ENCODE peak calls at places on chromosomes 11 and 22, in four cellular contexts. One of them, this sample, is unnamed.

GRCh38 chr11:77361184-77361583 is 59.7 kb upstream of the GDPD4 start:
- DNase-seq in CD4-positive, alpha-beta T cell: no peak
- DNase-seq in Calu3: no peak
- DNase-seq in WTC11: no peak
- DNase-seq in this sample: no peak

GRCh38 chr11:17508306-17508705 is 31.7 kb upstream of the ABCC8 start:
- DNase-seq in WTC11: no peak
- DNase-seq in CD4-positive, alpha-beta T cell: no peak
- DNase-seq in Calu3: no peak
- DNase-seq in this sample: no peak

GRCh38 chr11:112440518-112440917 is 179.9 kb upstream of the PLET1 start:
- DNase-seq in Calu3: no peak
- DNase-seq in WTC11: peak; percentile 62
- DNase-seq in CD4-positive, alpha-beta T cell: no peak
- DNase-seq in this sample: no peak

GRCh38 chr11:13462311-13462927 is 603 bp downstream of the BTBD10 start:
- DNase-seq in CD4-positive, alpha-beta T cell: peak; percentile 23
- DNase-seq in WTC11: peak; percentile 78
- DNase-seq in Calu3: peak; percentile 66
- DNase-seq in this sample: peak; percentile 23

GRCh38 chr22:17115311-17115710 is 5.8 kb downstream of the TMEM121B start:
- DNase-seq in WTC11: no peak
- DNase-seq in CD4-positive, alpha-beta T cell: no peak
- DNase-seq in Calu3: no peak
- DNase-seq in this sample: no peak

GRCh38 chr11:68412593-68413475 is 47.7 kb upstream of the PPP6R3 start:
- DNase-seq in Calu3: no peak
- DNase-seq in WTC11: no peak
- DNase-seq in CD4-positive, alpha-beta T cell: no peak
- DNase-seq in this sample: no peak

GRCh38 chr11:10502770-10503169 is 38.2 kb downstream of the RNF141 start:
- DNase-seq in CD4-positive, alpha-beta T cell: no peak
- DNase-seq in Calu3: no peak
- DNase-seq in WTC11: no peak
- DNase-seq in this sample: no peak

GRCh38 chr11:126834149-126834548 is 166.4 kb downstream of the KIRREL3 start:
- DNase-seq in Calu3: no peak
- DNase-seq in WTC11: no peak
- DNase-seq in CD4-positive, alpha-beta T cell: no peak
- DNase-seq in this sample: no peak

GRCh38 chr11:17098632-17099031 is 21.2 kb upstream of the RPS13 start:
- DNase-seq in Calu3: no peak
- DNase-seq in CD4-positive, alpha-beta T cell: no peak
- DNase-seq in WTC11: no peak
- DNase-seq in this sample: no peak

GRCh38 chr11:134367781-134368180 is 36.0 kb downstream of the GLB1L2 start:
- DNase-seq in Calu3: no peak
- DNase-seq in CD4-positive, alpha-beta T cell: no peak
- DNase-seq in WTC11: no peak
- DNase-seq in this sample: no peak

GRCh38 chr22:24431309-24432034 is 4.1 kb downstream of the ADORA2A start:
- DNase-seq in CD4-positive, alpha-beta T cell: no peak
- DNase-seq in Calu3: no peak
- DNase-seq in WTC11: no peak
- DNase-seq in this sample: no peak

DNA sequence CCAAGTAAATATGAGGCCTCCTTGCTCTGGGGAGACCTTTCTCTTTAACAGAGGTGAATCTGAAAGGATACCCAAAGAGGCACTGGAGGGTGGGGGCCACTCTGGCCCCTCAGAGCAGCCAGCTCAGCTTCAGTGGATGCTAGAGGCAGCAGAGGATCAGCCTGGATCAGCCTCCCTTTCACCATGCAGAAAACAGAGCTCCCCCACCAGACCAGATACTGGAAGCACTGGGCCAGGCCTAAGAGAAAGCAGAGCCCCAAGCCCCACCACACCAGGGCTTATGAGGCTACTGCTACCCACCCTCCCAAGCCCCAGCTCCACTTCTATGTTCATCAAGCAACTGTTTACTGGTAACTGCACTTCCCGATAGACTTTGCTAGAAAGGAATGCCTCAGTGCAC is 4.0 kb upstream of the SLC43A3 start:
- DNase-seq in WTC11: peak; percentile 35
- DNase-seq in CD4-positive, alpha-beta T cell: no peak
- DNase-seq in Calu3: no peak
- DNase-seq in this sample: no peak
- TF ChIP-seq CTCF in WTC11: no peak
- TF ChIP-seq CTCF in CD4-positive, alpha-beta T cell: no peak
- TF ChIP-seq CTCF in Calu3: no peak
- TF ChIP-seq CTCF in this sample: no peak

DNA sequence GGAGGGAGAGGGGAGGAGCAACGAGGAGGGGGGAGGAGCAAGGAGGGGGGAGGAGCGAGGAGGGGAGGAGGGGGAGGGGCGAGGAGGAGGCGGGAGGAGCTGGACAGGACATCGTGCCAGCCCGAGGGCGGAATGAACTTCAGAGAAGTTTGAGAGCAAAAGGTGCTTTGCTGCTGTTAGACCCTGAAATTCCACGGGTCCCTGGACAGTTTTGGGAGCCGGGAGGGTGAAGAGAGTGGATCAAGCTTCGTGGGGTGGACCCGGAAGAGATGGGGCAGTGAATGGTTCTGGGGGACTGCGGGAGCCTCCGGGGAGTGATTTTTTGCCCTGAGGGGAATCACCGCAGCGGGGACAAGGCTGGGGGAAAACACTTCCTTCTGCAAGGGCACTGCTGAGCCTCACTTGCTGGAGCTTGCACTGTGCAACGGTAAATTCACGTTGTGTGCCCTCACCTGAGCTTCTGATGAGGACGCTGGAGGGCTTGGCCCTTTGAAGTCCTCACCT is 10.7 kb upstream of the NLRP6 start:
- DNase-seq in CD4-positive, alpha-beta T cell: no peak
- DNase-seq in WTC11: no peak
- DNase-seq in Calu3: no peak
- DNase-seq in this sample: no peak
- TF ChIP-seq CTCF in CD4-positive, alpha-beta T cell: no peak
- TF ChIP-seq CTCF in WTC11: no peak
- TF ChIP-seq CTCF in Calu3: no peak
- TF ChIP-seq CTCF in this sample: no peak

GRCh38 chr22:41725510-41726110 is 26.3 kb downstream of the MEI1 start:
- DNase-seq in Calu3: no peak
- DNase-seq in CD4-positive, alpha-beta T cell: no peak
- DNase-seq in WTC11: no peak
- DNase-seq in this sample: no peak
- TF ChIP-seq CTCF in Calu3: no peak
- TF ChIP-seq CTCF in CD4-positive, alpha-beta T cell: no peak
- TF ChIP-seq CTCF in WTC11: no peak
- TF ChIP-seq CTCF in this sample: no peak

GRCh38 chr11:122720482-122720881 is 65.0 kb downstream of the UBASH3B start:
- DNase-seq in WTC11: no peak
- DNase-seq in Calu3: no peak
- DNase-seq in CD4-positive, alpha-beta T cell: no peak
- DNase-seq in this sample: no peak
- TF ChIP-seq CTCF in WTC11: no peak
- TF ChIP-seq CTCF in Calu3: no peak
- TF ChIP-seq CTCF in CD4-positive, alpha-beta T cell: no peak
- TF ChIP-seq CTCF in this sample: no peak

GRCh38 chr11:119095066-119095880 is 6.4 kb downstream of the DPAGT1 start:
- DNase-seq in WTC11: peak; percentile 99
- DNase-seq in Calu3: peak; percentile 94
- DNase-seq in CD4-positive, alpha-beta T cell: peak; percentile 98
- DNase-seq in this sample: peak; percentile 98
- TF ChIP-seq CTCF in WTC11: no peak
- TF ChIP-seq CTCF in Calu3: no peak
- TF ChIP-seq CTCF in CD4-positive, alpha-beta T cell: peak; percentile 29
- TF ChIP-seq CTCF in this sample: no peak

DNA sequence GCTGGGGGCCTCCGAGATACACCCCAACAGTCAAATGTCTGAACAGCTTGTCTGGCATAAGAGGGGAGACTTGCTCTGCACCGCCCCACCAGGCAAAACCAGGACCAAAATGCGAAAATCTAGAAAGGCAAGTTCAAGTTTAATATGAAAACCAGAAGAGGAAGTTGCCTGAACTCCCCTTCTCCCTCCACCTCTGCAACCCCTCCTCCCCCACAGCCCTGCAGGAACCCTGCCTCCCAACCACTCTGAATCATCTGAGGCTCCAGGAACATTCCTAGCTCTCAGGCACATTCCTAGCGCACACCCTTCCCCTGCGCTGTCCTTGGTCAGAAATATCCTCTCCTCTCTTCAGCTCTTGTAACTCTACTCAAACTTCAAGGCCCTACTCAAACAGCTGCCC is 36.7 kb downstream of the ISX start:
- DNase-seq in Calu3: peak; percentile 51
- DNase-seq in CD4-positive, alpha-beta T cell: no peak
- DNase-seq in WTC11: peak; percentile 67
- DNase-seq in this sample: no peak
- TF ChIP-seq CTCF in Calu3: no peak
- TF ChIP-seq CTCF in CD4-positive, alpha-beta T cell: no peak
- TF ChIP-seq CTCF in WTC11: no peak
- TF ChIP-seq CTCF in this sample: no peak